ENCODE peak calls at places on chromosomes 2 and 18, in ten cellular contexts. Y, J, U, B, H, R, G, F, Q and E are unnamed samples.

GRCh38 chr2:30664761-30665358 is 142.4 kb downstream of the CAPN13 start:
- DNase-seq in G (no peak), R (peak), F (peak), U (no peak), H (peak), Y (peak), J (peak), Q (no peak), B (no peak), E (no peak)

GRCh38 chr2:81283081-81283480 is 978.5 kb upstream of the LRRTM1 start:
- DNase-seq in F (no peak), H (no peak), R (no peak), Y (no peak), B (no peak), Q (no peak), U (no peak), G (no peak), J (peak), E (no peak)

GRCh38 chr2:157672129-157672528 is 43.5 kb upstream of the ACVR1C start:
- DNase-seq in B (no peak), G (no peak), H (no peak), Q (no peak), U (no peak), Y (no peak), R (no peak), J (peak), F (no peak), E (no peak)

GRCh38 chr2:75200140-75200985 is 1.0 kb upstream of the TACR1 start:
- DNase-seq in U (peak), G (peak), Q (peak), Y (peak), J (peak), R (peak), H (no peak), B (peak), F (peak), E (peak)

GRCh38 chr18:47422524-47422923 is 171.1 kb upstream of the SKOR2 start:
- DNase-seq in Q (no peak), B (no peak), Y (no peak), R (no peak), U (no peak), H (no peak), J (no peak), F (peak), G (no peak), E (no peak)

GRCh38 chr2:288743-289361 is 961 bp upstream of the ALKAL2 start:
- DNase-seq in B (no peak), Y (no peak), R (no peak), Q (no peak), F (no peak), J (no peak), G (no peak), H (no peak), U (peak), E (no peak)

GRCh38 chr2:186496401-186496800 is 10.3 kb downstream of the ZC3H15 start:
- DNase-seq in J (peak), U (no peak), B (no peak), Y (no peak), H (no peak), F (no peak), Q (no peak), R (no peak), G (no peak), E (no peak)

GRCh38 chr18:76983613-76984051 is 149.0 kb downstream of the MBP start:
- DNase-seq in R (no peak), Q (no peak), B (peak), F (no peak), J (no peak), Y (no peak), G (no peak), U (no peak), H (no peak), E (no peak)

GRCh38 chr2:31319391-31320175 is 85.6 kb downstream of the EHD3 start:
- DNase-seq in Y (no peak), B (peak), R (no peak), F (no peak), H (no peak), Q (no peak), U (no peak), G (peak), J (no peak), E (no peak)

GRCh38 chr2:18349421-18349820 is 211.0 kb downstream of the RDH14 start:
- DNase-seq in G (no peak), Q (no peak), Y (no peak), F (no peak), H (no peak), U (no peak), B (no peak), R (no peak), J (no peak), E (no peak)

GRCh38 chr18:56627991-56628390 is 10.4 kb downstream of the TXNL1 start:
- DNase-seq in J (no peak), H (no peak), G (no peak), U (no peak), F (no peak), Q (no peak), R (no peak), Y (no peak), B (no peak), E (no peak)

GRCh38 chr2:111705711-111706323 is 178.2 kb downstream of the ANAPC1 start:
- DNase-seq in H (no peak), G (no peak), Q (no peak), Y (no peak), U (no peak), R (peak), J (peak), B (no peak), F (peak), E (no peak)

GRCh38 chr2:116057538-116057937 is 1615.1 kb downstream of the DPP10 start:
- DNase-seq in Q (no peak), U (no peak), Y (no peak), J (no peak), R (no peak), F (no peak), G (no peak), B (no peak), H (no peak), E (no peak)

GRCh38 chr2:121038031-121038430 is 247.0 kb downstream of the TFCP2L1 start:
- DNase-seq in U (no peak), H (no peak), Q (no peak), F (no peak), G (no peak), J (no peak), Y (no peak), B (no peak), R (no peak), E (no peak)

GRCh38 chr18:63365909-63366269 is 1.1 kb downstream of the KDSR start:
- DNase-seq in G (no peak), Y (no peak), Q (no peak), J (peak), B (no peak), H (no peak), U (no peak), R (no peak), F (peak), E (peak)

GRCh38 chr2:98347298-98348065 is 1.2 kb downstream of the CNGA3 start:
- DNase-seq in Y (no peak), F (no peak), B (no peak), G (no peak), U (no peak), J (no peak), R (no peak), Q (no peak), H (no peak), E (no peak)

GRCh38 chr2:16257001-16257724 is 316.8 kb downstream of the MYCN start:
- DNase-seq in U (no peak), J (no peak), B (no peak), Y (no peak), Q (no peak), G (no peak), R (no peak), F (no peak), H (no peak), E (no peak)

GRCh38 chr2:16256601-16257000 is 316.3 kb downstream of the MYCN start:
- DNase-seq in J (no peak), U (no peak), B (no peak), G (no peak), R (no peak), Q (no peak), F (no peak), H (no peak), Y (no peak), E (no peak)

GRCh38 chr2:16254356-16254965 is 314.1 kb downstream of the MYCN start:
- DNase-seq in F (no peak), Q (no peak), U (no peak), B (no peak), Y (no peak), H (no peak), R (no peak), J (no peak), G (no peak), E (no peak)

GRCh38 chr2:16253291-16253690 is 312.9 kb downstream of the MYCN start:
- DNase-seq in U (no peak), J (no peak), F (no peak), G (no peak), R (no peak), Q (no peak), H (no peak), Y (no peak), B (no peak), E (no peak)

DNA sequence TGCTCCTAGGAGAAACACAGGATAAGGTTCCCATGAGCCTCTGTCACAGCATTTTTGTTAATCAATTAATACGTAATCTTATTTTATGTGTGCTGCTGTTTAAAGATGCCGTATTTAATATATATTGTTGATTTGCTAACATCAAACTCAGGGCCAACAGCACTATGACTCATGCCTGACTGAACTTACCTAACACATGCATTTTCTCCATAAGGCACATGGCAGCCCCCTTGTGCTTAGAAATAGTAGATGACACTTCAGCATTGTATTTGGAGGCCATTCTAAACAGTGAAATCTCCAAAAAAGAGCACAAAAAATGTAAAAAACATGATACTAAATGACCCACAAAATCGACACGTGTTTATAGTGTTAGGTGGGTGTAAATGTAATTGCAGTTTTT is 314.8 kb downstream of the MYCN start:
- DNase-seq in F (no peak), Y (no peak), B (no peak), J (no peak), H (no peak), G (no peak), Q (no peak), R (no peak), U (no peak), E (no peak)
- TF ChIP-seq CTCF in F (no peak), Y (no peak), B (no peak), J (no peak), H (no peak), G (no peak), Q (no peak), R (no peak), U (no peak), E (no peak)

DNA sequence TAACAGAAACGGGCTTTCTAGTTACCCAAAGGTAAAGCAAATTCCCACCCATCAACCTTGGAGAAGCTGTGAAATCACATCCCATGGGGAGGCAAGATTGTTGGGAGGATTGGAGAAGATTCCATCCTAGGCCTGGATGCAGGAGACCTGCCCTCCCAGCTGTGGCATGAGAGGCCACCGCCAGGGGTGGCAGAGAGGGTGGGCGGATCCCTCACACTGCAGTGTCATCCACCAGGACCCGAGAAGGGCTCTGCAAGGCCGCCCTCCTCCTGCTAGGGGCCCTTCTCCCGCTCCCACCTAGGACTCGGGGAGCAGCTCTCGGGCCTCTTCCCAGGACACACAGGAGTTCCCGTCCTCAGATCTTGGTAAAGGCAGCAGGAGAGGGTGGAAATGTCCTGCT is 15.5 kb upstream of the ATG16L1 start:
- DNase-seq in H (no peak), B (no peak), G (no peak), Q (no peak), J (no peak), U (no peak), F (no peak), R (no peak), Y (no peak), E (no peak)
- TF ChIP-seq CTCF in H (no peak), B (no peak), G (no peak), Q (no peak), J (no peak), U (no peak), F (no peak), R (no peak), Y (no peak), E (no peak)

GRCh38 chr2:38037757-38038615 is 38.0 kb downstream of the CYP1B1 start:
- DNase-seq in R (no peak), F (peak), G (peak), Y (no peak), J (no peak), U (no peak), B (no peak), H (no peak), Q (peak), E (peak)
- TF ChIP-seq CTCF in R (no peak), F (peak), G (peak), Y (no peak), J (no peak), U (no peak), B (peak), H (peak), Q (no peak), E (no peak)

DNA sequence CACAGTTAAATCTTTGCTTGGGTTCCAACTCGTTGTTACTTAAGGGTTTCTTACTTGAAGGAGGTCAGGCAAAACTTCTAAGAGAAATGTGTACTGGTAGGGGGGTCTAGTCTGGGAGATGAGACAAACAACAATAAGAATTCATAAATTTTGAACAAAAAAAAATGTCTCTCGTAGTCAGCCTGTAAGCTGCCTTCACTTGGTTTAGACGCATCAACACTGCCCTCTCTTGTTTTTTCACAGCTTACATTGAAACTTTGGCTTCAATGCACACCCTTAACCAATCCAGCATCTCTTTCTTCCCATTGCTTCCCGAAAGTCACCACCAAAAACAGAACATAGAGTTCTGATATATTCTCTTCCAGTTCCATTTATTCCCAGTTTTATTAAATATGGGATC is 576.4 kb upstream of the PIK3C3 start:
- DNase-seq in U (no peak), H (no peak), Q (no peak), F (peak), B (no peak), R (peak), Y (no peak), G (no peak), J (peak), E (no peak)
- TF ChIP-seq CTCF in U (no peak), H (peak), Q (no peak), F (no peak), B (no peak), R (no peak), Y (no peak), G (no peak), J (peak), E (no peak)

DNA sequence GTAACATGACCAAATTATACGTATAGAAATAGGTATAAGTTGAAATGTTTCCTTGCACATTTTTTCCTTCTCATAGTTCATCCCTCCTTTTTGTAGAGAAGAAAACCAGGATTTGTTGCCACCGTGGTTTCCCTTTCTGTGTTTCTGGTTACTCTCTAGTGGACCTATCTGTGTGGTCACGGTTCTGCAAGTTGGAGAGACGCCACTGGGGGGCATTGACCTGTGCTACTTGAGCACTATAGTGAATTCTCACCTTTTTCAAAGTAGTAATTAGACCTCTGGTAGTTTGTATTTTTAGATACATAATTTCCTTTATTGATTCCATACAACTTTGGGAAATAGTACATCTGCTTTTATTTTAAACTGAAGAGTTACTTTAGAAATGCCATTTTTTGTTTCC is 444.8 kb downstream of the PTPRM start:
- DNase-seq in J (no peak), Y (no peak), G (no peak), Q (no peak), R (no peak), F (no peak), H (no peak), U (no peak), B (no peak), E (no peak)
- TF ChIP-seq CTCF in J (no peak), Y (no peak), G (no peak), Q (no peak), R (no peak), F (no peak), H (no peak), U (no peak), B (no peak), E (no peak)

GRCh38 chr2:209556354-209556961 is 132.6 kb downstream of the MAP2 start:
- DNase-seq in R (peak), G (no peak), J (peak), U (no peak), B (no peak), H (no peak), Y (no peak), Q (no peak), F (peak), E (no peak)
- TF ChIP-seq CTCF in R (peak), G (peak), J (peak), U (no peak), B (peak), H (peak), Y (peak), Q (peak), F (peak), E (no peak)

GRCh38 chr2:202060218-202060617 is 12.8 kb upstream of the KIAA2012 start:
- DNase-seq in Y (no peak), B (no peak), R (no peak), J (peak), F (no peak), H (no peak), Q (no peak), U (no peak), G (no peak), E (no peak)
- TF ChIP-seq CTCF in Y (no peak), B (no peak), R (no peak), J (peak), F (peak), H (no peak), Q (no peak), U (no peak), G (no peak), E (peak)

GRCh38 chr2:45907592-45907991 is 256.1 kb downstream of the PRKCE start:
- DNase-seq in U (no peak), Y (no peak), F (no peak), R (no peak), H (no peak), B (no peak), G (no peak), Q (no peak), J (no peak), E (no peak)
- TF ChIP-seq CTCF in U (no peak), Y (no peak), F (no peak), R (no peak), H (no peak), B (no peak), G (no peak), Q (no peak), J (no peak), E (no peak)

GRCh38 chr2:172295677-172296076 is 131.7 kb upstream of the ITGA6 start:
- DNase-seq in H (no peak), F (no peak), Y (no peak), J (no peak), B (no peak), R (no peak), U (no peak), G (no peak), Q (no peak), E (no peak)

GRCh38 chr2:172297531-172297930 is 129.9 kb upstream of the ITGA6 start:
- DNase-seq in F (no peak), Y (no peak), U (peak), H (no peak), Q (no peak), B (no peak), J (no peak), R (no peak), G (no peak), E (no peak)

GRCh38 chr2:172298009-172298408 is 129.4 kb upstream of the ITGA6 start:
- DNase-seq in G (no peak), Y (no peak), R (no peak), F (no peak), J (no peak), B (no peak), Q (no peak), H (no peak), U (no peak), E (no peak)

GRCh38 chr2:172294983-172295382 is 132.4 kb upstream of the ITGA6 start:
- DNase-seq in G (no peak), H (no peak), F (no peak), J (no peak), U (no peak), Y (no peak), R (no peak), B (no peak), Q (no peak), E (no peak)

GRCh38 chr2:172296267-172297046 is 130.9 kb upstream of the ITGA6 start:
- DNase-seq in B (no peak), Q (no peak), F (peak), G (no peak), Y (no peak), U (no peak), J (peak), H (no peak), R (no peak), E (no peak)
- TF ChIP-seq CTCF in B (no peak), Q (no peak), F (no peak), G (no peak), Y (no peak), U (no peak), J (no peak), H (no peak), R (no peak), E (no peak)